ENCODE peak calls at places on chromosomes 6 and 20, in nine cellular contexts. S is skeletal muscle cell; U is hypothalamus; F is AG10803; J is stimulated activated naive CD8-positive, alpha-beta T cell treated with anti-CD3 and anti-CD28 coated beads, Interleukin-15, Interleukin-2, amounts not matched to agents 100 U/mL and 50 U/mL, for 24 hours; T is NCI-H510A treated with DMSO at 0.1 percent for 48 hours; Y is anterior cingulate cortex; O is NCI-H1092; B is ascending aorta. W is an unnamed sample.

GRCh38 chr6:127481081-127481480 is 21.9 kb upstream of the KIAA0408 start:
- DNase-seq in B (no peak), Y (no peak), U (no peak), O (no peak), S (no peak), T (no peak), F (no peak), J (no peak), W (no peak)

GRCh38 chr6:139027620-139028182 is 844 bp upstream of the ABRACL start:
- DNase-seq in B (no peak), Y (no peak), S (no peak), F (peak), J (peak), O (no peak), T (peak), U (no peak), W (peak)

GRCh38 chr6:48560408-48560807 is 449.4 kb upstream of the PTCHD4 start:
- DNase-seq in Y (no peak), O (no peak), U (no peak), T (no peak), J (no peak), B (no peak), F (no peak), S (peak), W (peak)

GRCh38 chr20:17822039-17822438 is 122.3 kb downstream of the BANF2 start:
- DNase-seq in T (peak), U (no peak), F (peak), O (no peak), J (no peak), S (peak), Y (no peak), B (no peak), W (no peak)

GRCh38 chr6:82818727-82819126 is 246.9 kb downstream of the UBE3D start:
- DNase-seq in S (peak), T (no peak), B (no peak), O (no peak), F (peak), J (no peak), Y (no peak), U (no peak), W (peak)

GRCh38 chr20:37970856-37971245 is 62.4 kb downstream of the TTI1 start:
- DNase-seq in T (no peak), O (no peak), J (no peak), U (no peak), Y (no peak), S (no peak), B (no peak), F (no peak), W (no peak)

GRCh38 chr20:62258499-62259293 is 20.4 kb downstream of the OSBPL2 start:
- DNase-seq in S (peak), J (no peak), O (no peak), F (peak), U (peak), T (no peak), B (no peak), Y (no peak), W (peak)

GRCh38 chr20:22572023-22572422 is 12.3 kb downstream of the FOXA2 start:
- DNase-seq in Y (no peak), O (no peak), F (no peak), U (no peak), T (no peak), B (no peak), J (no peak), S (no peak), W (no peak)

GRCh38 chr6:152071843-152072242 is 264.4 kb downstream of the ESR1 start:
- DNase-seq in B (no peak), S (no peak), J (no peak), Y (no peak), U (no peak), O (no peak), F (no peak), T (no peak), W (no peak)

GRCh38 chr20:44594730-44595129 is 12.4 kb downstream of the PKIG start:
- DNase-seq in S (no peak), F (peak), Y (no peak), T (no peak), J (peak), O (no peak), U (no peak), B (no peak), W (peak)

GRCh38 chr20:25699914-25700313 is 3.3 kb upstream of the ZNF337 start:
- DNase-seq in F (no peak), S (no peak), Y (no peak), B (no peak), U (no peak), O (no peak), J (no peak), T (no peak), W (no peak)

GRCh38 chr6:100088009-100088408 is 94.0 kb upstream of the MCHR2 start:
- DNase-seq in B (no peak), O (no peak), T (no peak), Y (no peak), J (no peak), F (peak), U (no peak), S (peak), W (peak)

GRCh38 chr6:130893766-130894165 is 66.6 kb downstream of the SMLR1 start:
- DNase-seq in S (no peak), Y (no peak), O (no peak), F (no peak), U (no peak), B (no peak), J (no peak), T (no peak), W (no peak)

GRCh38 chr20:63136296-63136695 is 79.6 kb downstream of the YTHDF1 start:
- DNase-seq in B (no peak), S (no peak), O (no peak), J (no peak), T (no peak), U (no peak), F (no peak), Y (no peak), W (no peak)

GRCh38 chr6:158785036-158785435 is 34.1 kb downstream of the EZR start:
- DNase-seq in J (no peak), Y (no peak), F (no peak), S (no peak), T (no peak), O (no peak), B (no peak), U (no peak), W (no peak)

GRCh38 chr6:20771427-20771826 is 237.2 kb downstream of the CDKAL1 start:
- DNase-seq in T (no peak), B (no peak), Y (no peak), S (no peak), J (no peak), F (no peak), U (no peak), O (no peak), W (no peak)

GRCh38 chr6:141107562-141108160 is 1025.1 kb upstream of the GJE1 start:
- DNase-seq in U (no peak), T (no peak), F (peak), J (no peak), O (no peak), S (no peak), Y (no peak), B (no peak), W (no peak)

GRCh38 chr6:118382126-118382525 is 166.0 kb upstream of the PLN start:
- DNase-seq in O (no peak), J (no peak), Y (no peak), B (no peak), F (no peak), T (peak), S (no peak), U (no peak), W (no peak)

GRCh38 chr6:156977527-156978291 is 200.5 kb downstream of the ARID1B start:
- DNase-seq in T (peak), Y (no peak), U (no peak), F (peak), S (no peak), B (no peak), O (peak), J (no peak), W (no peak)

GRCh38 chr6:109183109-109183508 is 87.8 kb downstream of the CEP57L1 start:
- DNase-seq in Y (no peak), T (no peak), B (no peak), U (no peak), O (no peak), J (no peak), S (no peak), F (no peak), W (no peak)

GRCh38 chr6:126682440-126682839 is 342.5 kb downstream of the CENPW start:
- DNase-seq in B (no peak), F (peak), Y (no peak), O (no peak), U (no peak), J (no peak), S (no peak), T (no peak), W (peak)

GRCh38 chr20:42705550-42705949 is 484.2 kb downstream of the PTPRT start:
- DNase-seq in T (no peak), F (no peak), Y (no peak), O (no peak), S (no peak), U (no peak), J (no peak), B (no peak), W (no peak)

GRCh38 chr20:56867128-56867527 is 238.0 kb downstream of the TFAP2C start:
- DNase-seq in F (no peak), Y (no peak), T (no peak), U (no peak), O (no peak), S (no peak), B (no peak), J (no peak), W (no peak)

GRCh38 chr6:143007626-143008025 is 53.1 kb upstream of the AIG1 start:
- DNase-seq in J (no peak), B (no peak), S (no peak), O (no peak), T (no peak), F (peak), Y (no peak), U (no peak), W (peak)

GRCh38 chr6:129567374-129567773 is 142.6 kb downstream of the ARHGAP18 start:
- DNase-seq in F (peak), B (no peak), T (peak), Y (no peak), O (no peak), J (peak), U (no peak), S (no peak), W (peak)

GRCh38 chr6:53440331-53440730 is 91.6 kb upstream of the ELOVL5 start:
- DNase-seq in F (peak), O (no peak), T (no peak), S (no peak), U (no peak), B (no peak), J (no peak), Y (no peak), W (no peak)

GRCh38 chr20:41692479-41693135 is 74.4 kb upstream of the CHD6 start:
- DNase-seq in O (peak), Y (peak), U (peak), T (peak), S (no peak), J (peak), B (peak), F (peak), W (peak)

GRCh38 chr6:4295058-4295788 is 159.8 kb upstream of the ECI2 start:
- DNase-seq in U (no peak), J (no peak), O (no peak), F (no peak), T (no peak), S (no peak), Y (no peak), B (no peak), W (no peak)

GRCh38 chr6:11392778-11393507 is 144.6 kb upstream of the TMEM170B start:
- DNase-seq in J (no peak), Y (no peak), O (no peak), U (no peak), S (no peak), B (no peak), F (no peak), T (no peak), W (no peak)

GRCh38 chr6:139820191-139820590 is 445.7 kb upstream of the CITED2 start:
- DNase-seq in O (no peak), T (no peak), Y (no peak), S (peak), U (no peak), J (no peak), B (no peak), F (peak), W (peak)

GRCh38 chr6:111837641-111838500 is 35.4 kb downstream of the FYN start:
- DNase-seq in J (peak), S (no peak), U (no peak), F (no peak), O (no peak), Y (no peak), T (no peak), B (no peak), W (no peak)

GRCh38 chr6:159754401-159754800 is 7.4 kb upstream of the ACAT2 start:
- DNase-seq in O (no peak), F (no peak), T (no peak), B (no peak), J (no peak), U (no peak), Y (no peak), S (no peak), W (no peak)

GRCh38 chr6:37104935-37105781 is 64.8 kb upstream of the PIM1 start:
- DNase-seq in S (no peak), O (no peak), Y (no peak), T (peak), F (no peak), B (no peak), U (no peak), J (no peak), W (no peak)

GRCh38 chr20:63204362-63204761 is 11.6 kb downstream of the YTHDF1 start:
- DNase-seq in F (no peak), B (no peak), T (no peak), U (no peak), Y (no peak), J (no peak), O (no peak), S (no peak), W (no peak)